ENCODE peak calls at places on chromosomes 4 and X, in eight cellular contexts. One of them, this sample, is unnamed.

GRCh38 chrX:8405631-8406030 is 59.0 kb upstream of the VCX3B start:
- DNase-seq in stomach: no peak
- DNase-seq in CD4-positive, alpha-beta T cell: no peak
- DNase-seq in AG09309: no peak
- DNase-seq in foreskin fibroblast: no peak
- DNase-seq in CD8-positive, alpha-beta T cell: no peak
- DNase-seq in MCF 10A: peak
- DNase-seq in mammary epithelial cell: no peak
- DNase-seq in this sample: no peak

GRCh38 chr4:8915201-8916200 is 43.9 kb upstream of the HMX1 start:
- DNase-seq in MCF 10A: no peak
- DNase-seq in AG09309: no peak
- DNase-seq in stomach: peak
- DNase-seq in foreskin fibroblast: no peak
- DNase-seq in CD8-positive, alpha-beta T cell: no peak
- DNase-seq in mammary epithelial cell: no peak
- DNase-seq in CD4-positive, alpha-beta T cell: no peak
- DNase-seq in this sample: peak

GRCh38 chr4:154124539-154125255 is 335.8 kb upstream of the SFRP2 start:
- DNase-seq in AG09309: peak
- DNase-seq in CD8-positive, alpha-beta T cell: no peak
- DNase-seq in foreskin fibroblast: peak
- DNase-seq in CD4-positive, alpha-beta T cell: no peak
- DNase-seq in MCF 10A: peak
- DNase-seq in stomach: no peak
- DNase-seq in mammary epithelial cell: peak
- DNase-seq in this sample: no peak

GRCh38 chr4:82560853-82561744 is 689 bp downstream of the TMEM150C start:
- DNase-seq in AG09309: no peak
- DNase-seq in MCF 10A: no peak
- DNase-seq in mammary epithelial cell: no peak
- DNase-seq in foreskin fibroblast: peak
- DNase-seq in stomach: no peak
- DNase-seq in CD8-positive, alpha-beta T cell: no peak
- DNase-seq in CD4-positive, alpha-beta T cell: no peak
- DNase-seq in this sample: no peak

GRCh38 chrX:23885803-23886202 is 21.9 kb downstream of the APOO start:
- DNase-seq in stomach: no peak
- DNase-seq in foreskin fibroblast: no peak
- DNase-seq in CD4-positive, alpha-beta T cell: no peak
- DNase-seq in MCF 10A: no peak
- DNase-seq in mammary epithelial cell: no peak
- DNase-seq in CD8-positive, alpha-beta T cell: no peak
- DNase-seq in AG09309: no peak
- DNase-seq in this sample: no peak

GRCh38 chrX:48711929-48712505 is 15.5 kb downstream of the SUV39H1 start:
- DNase-seq in CD8-positive, alpha-beta T cell: no peak
- DNase-seq in AG09309: no peak
- DNase-seq in foreskin fibroblast: no peak
- DNase-seq in MCF 10A: no peak
- DNase-seq in CD4-positive, alpha-beta T cell: no peak
- DNase-seq in stomach: no peak
- DNase-seq in mammary epithelial cell: no peak
- DNase-seq in this sample: no peak

GRCh38 chrX:119753639-119754257 is 4.6 kb upstream of the SOWAHD start:
- DNase-seq in AG09309: no peak
- DNase-seq in CD4-positive, alpha-beta T cell: peak
- DNase-seq in stomach: no peak
- DNase-seq in MCF 10A: peak
- DNase-seq in foreskin fibroblast: peak
- DNase-seq in CD8-positive, alpha-beta T cell: peak
- DNase-seq in mammary epithelial cell: no peak
- DNase-seq in this sample: no peak

GRCh38 chrX:84737471-84737871 is 235.2 kb upstream of the HDX start:
- DNase-seq in CD4-positive, alpha-beta T cell: no peak
- DNase-seq in mammary epithelial cell: no peak
- DNase-seq in MCF 10A: no peak
- DNase-seq in AG09309: no peak
- DNase-seq in foreskin fibroblast: peak
- DNase-seq in stomach: no peak
- DNase-seq in CD8-positive, alpha-beta T cell: no peak
- DNase-seq in this sample: no peak

GRCh38 chr4:89121711-89122387 is 10.5 kb downstream of the TIGD2 start:
- DNase-seq in CD4-positive, alpha-beta T cell: no peak
- DNase-seq in AG09309: no peak
- DNase-seq in MCF 10A: no peak
- DNase-seq in mammary epithelial cell: no peak
- DNase-seq in stomach: peak
- DNase-seq in foreskin fibroblast: no peak
- DNase-seq in CD8-positive, alpha-beta T cell: no peak
- DNase-seq in this sample: no peak

GRCh38 chrX:110477593-110478228 is 119.1 kb downstream of the RTL9 start:
- DNase-seq in CD4-positive, alpha-beta T cell: no peak
- DNase-seq in MCF 10A: peak
- DNase-seq in stomach: no peak
- DNase-seq in CD8-positive, alpha-beta T cell: no peak
- DNase-seq in AG09309: no peak
- DNase-seq in foreskin fibroblast: no peak
- DNase-seq in mammary epithelial cell: peak
- DNase-seq in this sample: no peak

GRCh38 chr4:85420831-85421230 is 54.1 kb upstream of the ARHGAP24 start:
- DNase-seq in MCF 10A: no peak
- DNase-seq in CD4-positive, alpha-beta T cell: no peak
- DNase-seq in stomach: no peak
- DNase-seq in foreskin fibroblast: no peak
- DNase-seq in mammary epithelial cell: no peak
- DNase-seq in AG09309: no peak
- DNase-seq in CD8-positive, alpha-beta T cell: no peak
- DNase-seq in this sample: no peak

GRCh38 chrX:72576161-72576896 is 3.7 kb upstream of the HDAC8 start:
- DNase-seq in CD8-positive, alpha-beta T cell: no peak
- DNase-seq in mammary epithelial cell: peak
- DNase-seq in AG09309: peak
- DNase-seq in foreskin fibroblast: peak
- DNase-seq in stomach: no peak
- DNase-seq in CD4-positive, alpha-beta T cell: no peak
- DNase-seq in MCF 10A: peak
- DNase-seq in this sample: no peak

GRCh38 chrX:25343060-25343459 is 327.3 kb upstream of the ARX start:
- DNase-seq in foreskin fibroblast: no peak
- DNase-seq in mammary epithelial cell: no peak
- DNase-seq in AG09309: no peak
- DNase-seq in CD4-positive, alpha-beta T cell: no peak
- DNase-seq in MCF 10A: no peak
- DNase-seq in CD8-positive, alpha-beta T cell: no peak
- DNase-seq in stomach: no peak
- DNase-seq in this sample: no peak

GRCh38 chrX:29541038-29541437 is 674.3 kb upstream of the MAGEB2 start:
- DNase-seq in mammary epithelial cell: no peak
- DNase-seq in foreskin fibroblast: no peak
- DNase-seq in CD4-positive, alpha-beta T cell: no peak
- DNase-seq in stomach: no peak
- DNase-seq in MCF 10A: no peak
- DNase-seq in AG09309: no peak
- DNase-seq in CD8-positive, alpha-beta T cell: no peak
- DNase-seq in this sample: no peak

GRCh38 chr4:64857198-64857597 is 447.9 kb upstream of the TECRL start:
- DNase-seq in MCF 10A: peak
- DNase-seq in foreskin fibroblast: no peak
- DNase-seq in AG09309: no peak
- DNase-seq in mammary epithelial cell: no peak
- DNase-seq in CD8-positive, alpha-beta T cell: no peak
- DNase-seq in CD4-positive, alpha-beta T cell: no peak
- DNase-seq in stomach: no peak
- DNase-seq in this sample: no peak

GRCh38 chr4:168734703-168735688 is 238.1 kb downstream of the PALLD start:
- DNase-seq in MCF 10A: no peak
- DNase-seq in foreskin fibroblast: no peak
- DNase-seq in CD8-positive, alpha-beta T cell: no peak
- DNase-seq in CD4-positive, alpha-beta T cell: no peak
- DNase-seq in mammary epithelial cell: no peak
- DNase-seq in stomach: no peak
- DNase-seq in AG09309: no peak
- DNase-seq in this sample: no peak

GRCh38 chr4:183201331-183201730 is 102.3 kb downstream of the WWC2 start:
- DNase-seq in AG09309: peak
- DNase-seq in CD8-positive, alpha-beta T cell: no peak
- DNase-seq in mammary epithelial cell: peak
- DNase-seq in stomach: no peak
- DNase-seq in MCF 10A: peak
- DNase-seq in foreskin fibroblast: peak
- DNase-seq in CD4-positive, alpha-beta T cell: no peak
- DNase-seq in this sample: no peak

DNA sequence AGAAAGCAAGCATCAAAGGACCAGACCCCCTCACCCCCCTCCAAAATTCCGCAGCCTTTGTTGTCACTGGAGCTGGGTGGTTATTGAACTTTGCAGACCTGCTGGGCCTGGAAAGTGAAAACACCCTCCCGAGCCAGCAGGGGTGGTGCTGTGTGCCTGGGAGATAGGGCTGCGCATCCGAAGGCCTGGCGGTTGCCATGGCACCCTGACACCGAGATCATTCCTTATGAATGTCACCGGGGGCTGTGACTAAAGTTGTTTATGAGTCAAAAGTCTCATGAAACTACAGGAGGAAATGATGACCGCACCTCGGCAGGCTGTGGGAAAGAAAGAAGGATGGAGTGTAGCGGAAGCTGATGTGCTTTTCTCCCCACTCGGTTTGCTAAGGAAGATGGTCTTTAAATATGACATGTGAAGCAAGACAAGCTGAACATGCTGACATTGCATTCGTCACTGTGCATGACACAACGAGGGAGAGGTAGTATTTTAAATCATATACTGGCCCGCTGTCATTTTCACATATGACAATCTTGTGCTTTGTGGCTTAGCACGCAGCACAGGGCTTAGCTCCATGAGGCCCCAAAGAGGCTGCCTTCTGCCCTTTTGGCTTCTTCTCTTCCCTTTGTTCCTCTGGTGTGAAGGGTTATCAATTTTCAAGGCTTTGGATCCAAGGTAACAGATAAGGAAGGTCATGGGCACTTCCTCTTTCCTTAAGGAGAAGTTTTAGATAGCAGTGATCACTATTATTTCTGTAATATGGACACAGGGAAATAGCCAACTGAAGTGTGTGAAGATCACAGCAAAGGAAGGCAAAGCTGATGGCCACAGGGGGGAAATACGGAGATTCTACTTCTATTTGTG is 367.1 kb downstream of the UNC5C start:
- DNase-seq in CD8-positive, alpha-beta T cell: no peak
- DNase-seq in CD4-positive, alpha-beta T cell: no peak
- DNase-seq in MCF 10A: no peak
- DNase-seq in foreskin fibroblast: no peak
- DNase-seq in mammary epithelial cell: no peak
- DNase-seq in AG09309: no peak
- DNase-seq in stomach: no peak
- DNase-seq in this sample: no peak
- TF ChIP-seq CTCF in CD8-positive, alpha-beta T cell: no peak
- TF ChIP-seq CTCF in CD4-positive, alpha-beta T cell: no peak
- TF ChIP-seq CTCF in MCF 10A: no peak
- TF ChIP-seq CTCF in foreskin fibroblast: no peak
- TF ChIP-seq CTCF in mammary epithelial cell: no peak
- TF ChIP-seq CTCF in AG09309: no peak
- TF ChIP-seq CTCF in stomach: no peak
- TF ChIP-seq CTCF in this sample: no peak

GRCh38 chr4:121827851-121828250 is 4.2 kb upstream of the CCNA2 start:
- DNase-seq in CD4-positive, alpha-beta T cell: no peak
- DNase-seq in CD8-positive, alpha-beta T cell: no peak
- DNase-seq in foreskin fibroblast: peak
- DNase-seq in stomach: no peak
- DNase-seq in mammary epithelial cell: peak
- DNase-seq in MCF 10A: peak
- DNase-seq in AG09309: peak
- DNase-seq in this sample: no peak
- TF ChIP-seq CTCF in CD4-positive, alpha-beta T cell: no peak
- TF ChIP-seq CTCF in CD8-positive, alpha-beta T cell: no peak
- TF ChIP-seq CTCF in foreskin fibroblast: no peak
- TF ChIP-seq CTCF in stomach: no peak
- TF ChIP-seq CTCF in mammary epithelial cell: no peak
- TF ChIP-seq CTCF in MCF 10A: no peak
- TF ChIP-seq CTCF in AG09309: no peak
- TF ChIP-seq CTCF in this sample: no peak

DNA sequence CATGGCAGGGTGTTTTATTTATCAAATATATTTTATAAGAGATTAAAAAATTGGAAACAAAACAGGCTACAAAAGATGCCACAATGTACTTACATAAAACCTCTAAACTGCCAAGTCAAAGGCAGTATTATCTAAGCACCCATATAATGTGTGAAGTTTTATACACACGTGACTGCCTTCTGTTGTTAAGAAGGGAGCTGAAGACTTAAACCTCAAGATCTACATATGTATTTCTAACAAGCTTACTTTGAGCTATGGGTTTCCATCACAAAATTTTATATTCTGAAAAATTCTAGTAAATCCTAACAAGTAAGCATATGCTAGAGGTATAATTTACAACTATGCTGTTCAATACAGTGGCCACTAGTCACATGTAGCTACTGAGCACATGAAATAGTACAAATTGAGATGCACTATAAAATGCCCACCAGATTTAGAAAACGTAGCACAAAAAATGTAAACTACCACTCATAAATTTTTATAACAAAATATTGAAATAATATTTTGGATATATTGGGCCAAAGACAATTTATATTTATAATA is 9.8 kb downstream of the ATP8A1 start:
- DNase-seq in CD8-positive, alpha-beta T cell: no peak
- DNase-seq in foreskin fibroblast: no peak
- DNase-seq in CD4-positive, alpha-beta T cell: no peak
- DNase-seq in stomach: no peak
- DNase-seq in AG09309: no peak
- DNase-seq in mammary epithelial cell: no peak
- DNase-seq in MCF 10A: no peak
- DNase-seq in this sample: no peak
- TF ChIP-seq CTCF in CD8-positive, alpha-beta T cell: no peak
- TF ChIP-seq CTCF in foreskin fibroblast: no peak
- TF ChIP-seq CTCF in CD4-positive, alpha-beta T cell: no peak
- TF ChIP-seq CTCF in stomach: no peak
- TF ChIP-seq CTCF in AG09309: no peak
- TF ChIP-seq CTCF in mammary epithelial cell: no peak
- TF ChIP-seq CTCF in MCF 10A: no peak
- TF ChIP-seq CTCF in this sample: no peak

DNA sequence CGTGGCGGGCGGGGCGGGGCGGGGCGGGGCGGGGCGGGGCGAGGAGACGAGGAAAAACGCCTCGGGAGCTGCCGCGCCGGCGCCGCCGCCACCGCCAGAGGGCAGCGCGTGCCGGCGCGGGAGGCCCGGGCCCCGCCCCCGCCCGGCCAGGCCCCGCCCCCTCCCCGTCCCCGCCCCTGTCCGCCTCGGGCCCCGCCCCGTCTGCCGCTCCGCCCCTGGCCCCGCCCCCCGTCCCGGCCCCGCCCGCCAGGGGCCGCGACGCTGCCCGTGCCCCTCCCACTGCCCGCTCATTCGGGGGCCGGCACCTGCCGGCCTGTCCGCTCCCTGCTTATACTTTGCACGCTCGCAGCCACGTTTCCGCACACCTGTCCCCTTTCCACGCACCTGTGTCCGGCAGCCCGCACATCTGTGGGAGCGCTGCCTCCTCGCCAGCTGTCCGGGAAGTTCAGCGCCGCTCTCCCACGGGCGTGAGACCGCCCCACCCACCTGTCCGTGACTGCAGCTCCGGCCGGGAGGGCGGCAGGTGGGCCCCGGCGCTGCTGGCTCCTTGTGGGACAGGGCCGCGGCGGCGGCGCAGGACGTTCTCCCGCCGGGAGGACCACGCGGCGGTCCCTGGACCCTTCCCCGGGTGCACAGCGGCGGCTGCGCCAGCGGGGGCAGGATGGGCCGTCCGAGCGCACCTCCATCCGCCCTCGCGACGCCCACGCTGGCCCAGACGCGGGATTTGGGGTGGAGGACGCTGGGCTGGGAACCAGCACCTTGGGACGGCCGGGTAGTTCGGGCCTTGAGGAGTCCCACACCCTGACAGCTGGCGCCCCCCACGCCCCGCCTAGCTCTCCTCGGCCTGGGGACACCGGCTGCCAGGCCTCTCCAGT is 1.5 kb upstream of the FGFRL1 start:
- DNase-seq in foreskin fibroblast: peak
- DNase-seq in CD8-positive, alpha-beta T cell: peak
- DNase-seq in mammary epithelial cell: peak
- DNase-seq in MCF 10A: peak
- DNase-seq in CD4-positive, alpha-beta T cell: peak
- DNase-seq in stomach: peak
- DNase-seq in AG09309: no peak
- DNase-seq in this sample: peak
- TF ChIP-seq CTCF in foreskin fibroblast: no peak
- TF ChIP-seq CTCF in CD8-positive, alpha-beta T cell: no peak
- TF ChIP-seq CTCF in mammary epithelial cell: peak
- TF ChIP-seq CTCF in MCF 10A: peak
- TF ChIP-seq CTCF in CD4-positive, alpha-beta T cell: peak
- TF ChIP-seq CTCF in stomach: no peak
- TF ChIP-seq CTCF in AG09309: no peak
- TF ChIP-seq CTCF in this sample: peak